ENCODE peak calls at places on chromosomes 3 and 15, in seven cellular contexts. Y, P, B, X, G, O and S are unnamed samples.

GRCh38 chr15:97425596-97425995 is 534.9 kb upstream of the ARRDC4 start:
- DNase-seq in O (no peak), B (no peak), Y (no peak), P (no peak), G (no peak), X (no peak), S (peak; percentile 0)

GRCh38 chr3:14540209-14540575 is at the start of gene GRIP2:
- DNase-seq in O (no peak), X (no peak), P (no peak), Y (peak; percentile 35), B (no peak), G (no peak), S (no peak)

GRCh38 chr3:52481819-52482521 is 13.2 kb upstream of the STAB1 start:
- DNase-seq in O (no peak), B (peak; percentile 20), G (no peak), Y (no peak), P (no peak), X (peak; percentile 12), S (peak; percentile 45)

GRCh38 chr3:128598884-128599664 is 51.5 kb downstream of the RPN1 start:
- DNase-seq in P (no peak), B (no peak), O (peak; percentile 39), G (no peak), X (no peak), Y (no peak), S (no peak)

GRCh38 chr3:45739944-45740343 is 50.7 kb downstream of the SACM1L start:
- DNase-seq in G (no peak), O (no peak), Y (no peak), P (no peak), X (no peak), B (no peak), S (no peak)

GRCh38 chr3:111864821-111865656 is 6.0 kb downstream of the PHLDB2 start:
- DNase-seq in P (no peak), G (peak; percentile 96), B (no peak), O (peak; percentile 73), X (no peak), Y (no peak), S (peak; percentile 90)

GRCh38 chr3:15794303-15794771 is 3.4 kb downstream of the ANKRD28 start:
- DNase-seq in G (peak; percentile 87), B (no peak), O (peak; percentile 65), P (no peak), X (no peak), Y (no peak), S (peak; percentile 89)

GRCh38 chr3:10949197-10949596 is 43.4 kb upstream of the SLC6A1 start:
- DNase-seq in P (no peak), G (no peak), Y (no peak), O (no peak), X (no peak), B (no peak), S (no peak)

GRCh38 chr15:52765779-52766178 is 24.4 kb downstream of the ONECUT1 start:
- DNase-seq in O (peak; percentile 8), P (no peak), Y (no peak), X (peak; percentile 23), B (no peak), G (peak; percentile 20), S (peak; percentile 56)

GRCh38 chr15:64985382-64986033 is 4.2 kb downstream of the SPG21 start:
- DNase-seq in Y (no peak), G (peak; percentile 59), O (no peak), P (no peak), B (no peak), X (no peak), S (peak; percentile 49)

GRCh38 chr3:15797600-15798303 is at the start of gene ANKRD28:
- DNase-seq in O (peak; percentile 97), Y (no peak), X (peak; percentile 30), G (peak; percentile 98), B (no peak), P (no peak), S (peak; percentile 98)

GRCh38 chr3:194287977-194288706 is 63.0 kb downstream of the CPN2 start:
- DNase-seq in P (no peak), X (no peak), Y (no peak), B (no peak), O (no peak), G (no peak), S (no peak)

GRCh38 chr3:46242120-46242519 is at the start of gene CCR3:
- DNase-seq in O (no peak), G (no peak), P (no peak), B (no peak), Y (no peak), X (no peak), S (no peak)

GRCh38 chr3:50658416-50658815 is 16.3 kb upstream of the DOCK3 start:
- DNase-seq in P (no peak), O (no peak), X (no peak), G (no peak), B (no peak), Y (no peak), S (no peak)

GRCh38 chr3:188152660-188153497 is 1.1 kb upstream of the LPP start:
- DNase-seq in Y (peak; percentile 57), B (peak; percentile 18), G (peak; percentile 53), P (peak; percentile 68), O (no peak), X (peak; percentile 21), S (peak; percentile 51)

GRCh38 chr3:98343647-98344507 is 9.8 kb upstream of the OR5K4 start:
- DNase-seq in X (peak; percentile 63), O (no peak), P (no peak), B (no peak), G (peak; percentile 34), Y (no peak), S (peak; percentile 50)